ENCODE peak calls at places on chromosomes 2 and 18, in ten cellular contexts. Z is fibroblast of pulmonary artery, Q is tibial artery, Y is Panc1, D is AG04450, U is dorsolateral prefrontal cortex, O is GM23248, K is AG04449, V is cardiac fibroblast, C is PC-3. B is an unnamed sample.

GRCh38 chr2:154049561-154049960 is 177.8 kb downstream of the GALNT13 start:
- DNase-seq in D (no peak), K (no peak), Z (no peak), U (no peak), C (no peak), V (no peak), Q (no peak), Y (no peak), O (no peak), B (no peak)

GRCh38 chr2:30690126-30690561 is 117.1 kb downstream of the CAPN13 start:
- DNase-seq in Z (no peak), U (no peak), C (no peak), V (no peak), O (no peak), Y (no peak), K (no peak), D (no peak), Q (no peak), B (no peak)

GRCh38 chr2:9178905-9179571 is 27.6 kb upstream of the ASAP2 start:
- DNase-seq in O (peak), K (no peak), C (peak), Q (peak), Z (peak), U (peak), V (peak), D (peak), Y (no peak), B (peak)

GRCh38 chr18:63603772-63604171 is 16.6 kb downstream of the SERPINB13 start:
- DNase-seq in K (peak), Q (no peak), O (peak), D (no peak), Y (no peak), C (peak), U (no peak), Z (no peak), V (no peak), B (peak)

GRCh38 chr2:10285578-10286198 is 17.0 kb upstream of the HPCAL1 start:
- DNase-seq in D (no peak), Q (peak), U (peak), K (no peak), Y (no peak), Z (peak), V (peak), O (peak), C (peak), B (peak)

GRCh38 chr2:85398426-85399182 is 11.6 kb downstream of the CAPG start:
- DNase-seq in V (no peak), U (no peak), Y (no peak), Z (no peak), Q (no peak), K (no peak), C (no peak), O (no peak), D (no peak), B (no peak)

GRCh38 chr18:55522011-55522410 is 66.0 kb downstream of the TCF4 start:
- DNase-seq in V (peak), Y (no peak), Q (peak), K (no peak), C (peak), Z (no peak), U (no peak), O (no peak), D (no peak), B (no peak)

GRCh38 chr2:127103243-127104165 is 3.5 kb downstream of the BIN1 start:
- DNase-seq in K (no peak), O (no peak), Z (no peak), C (no peak), Y (no peak), D (no peak), Q (peak), V (no peak), U (peak), B (no peak)

GRCh38 chr2:64203131-64204005 is 59.1 kb upstream of the PELI1 start:
- DNase-seq in Q (no peak), O (peak), V (no peak), Z (peak), U (no peak), C (peak), D (no peak), K (no peak), Y (no peak), B (peak)
- H3K4me3 ChIP-seq in Q (peak), O (peak), V (no peak), Z (no peak), U (no peak), C (peak), D (no peak), K (no peak), Y (no peak), B (no peak)

DNA sequence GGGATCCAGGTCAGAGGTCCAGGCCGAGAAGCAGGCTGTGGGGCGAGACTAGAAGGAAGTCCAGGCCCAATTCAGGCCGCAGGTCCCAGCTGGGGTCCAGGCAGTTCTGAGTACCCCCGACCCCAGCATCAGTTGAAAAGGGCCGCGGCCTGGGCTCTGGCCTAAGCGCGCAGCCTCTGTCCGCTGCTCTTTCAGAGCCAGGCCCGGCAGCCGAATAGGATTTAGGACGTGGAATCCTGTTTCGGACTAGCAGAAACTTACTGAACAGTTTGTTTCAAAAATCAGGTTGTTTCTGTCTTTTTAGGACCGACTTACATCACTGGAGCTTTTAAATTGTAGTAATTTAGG is 12.1 kb downstream of the TBR1 start:
- DNase-seq in Y (no peak), Z (no peak), O (no peak), D (no peak), U (no peak), Q (no peak), K (no peak), C (no peak), V (no peak), B (no peak)
- H3K4me3 ChIP-seq in Y (no peak), Z (no peak), O (no peak), D (no peak), U (no peak), Q (no peak), K (no peak), C (no peak), V (no peak), B (no peak)

GRCh38 chr2:71604709-71605085 is 151.3 kb downstream of the DYSF start:
- DNase-seq in D (no peak), Q (peak), U (peak), V (no peak), Y (no peak), Z (no peak), C (no peak), K (no peak), O (no peak), B (no peak)

GRCh38 chr2:71603851-71604708 is 150.7 kb downstream of the DYSF start:
- DNase-seq in K (no peak), Y (no peak), O (no peak), Z (no peak), U (peak), V (no peak), Q (peak), C (no peak), D (no peak), B (no peak)

GRCh38 chr2:71605781-71606241 is 152.4 kb downstream of the DYSF start:
- DNase-seq in V (no peak), C (no peak), O (no peak), Q (no peak), Y (no peak), U (peak), Z (no peak), D (no peak), K (no peak), B (no peak)

GRCh38 chr2:71606244-71606643 is 152.9 kb downstream of the DYSF start:
- DNase-seq in Y (no peak), U (no peak), Z (no peak), D (no peak), C (no peak), K (no peak), O (no peak), V (no peak), Q (peak), B (no peak)

GRCh38 chr2:71605173-71605641 is 151.8 kb downstream of the DYSF start:
- DNase-seq in Z (peak), O (no peak), K (no peak), Q (peak), V (peak), U (no peak), Y (no peak), C (no peak), D (no peak), B (no peak)
- H3K4me3 ChIP-seq in Z (no peak), O (no peak), K (no peak), Q (no peak), V (no peak), U (no peak), Y (no peak), C (no peak), D (no peak), B (no peak)

GRCh38 chr2:187263675-187264580 is 184.1 kb downstream of the CALCRL start:
- DNase-seq in D (no peak), Q (no peak), V (peak), O (no peak), K (no peak), U (no peak), Y (no peak), C (no peak), Z (no peak), B (no peak)
- H3K4me3 ChIP-seq in D (no peak), Q (no peak), V (no peak), O (no peak), K (no peak), U (no peak), Y (no peak), C (no peak), Z (no peak), B (no peak)

GRCh38 chr2:163570391-163570790 is 165.4 kb downstream of the FIGN start:
- DNase-seq in Z (no peak), U (no peak), Y (no peak), K (no peak), O (no peak), D (no peak), Q (no peak), C (no peak), V (no peak), B (no peak)

GRCh38 chr2:163574309-163574708 is 161.5 kb downstream of the FIGN start:
- DNase-seq in Y (no peak), O (no peak), D (no peak), Q (no peak), K (no peak), U (no peak), C (no peak), Z (no peak), V (no peak), B (no peak)

GRCh38 chr2:163571423-163572102 is 164.2 kb downstream of the FIGN start:
- DNase-seq in Z (no peak), V (no peak), Q (no peak), C (no peak), U (no peak), D (no peak), O (no peak), Y (no peak), K (no peak), B (no peak)

GRCh38 chr2:163573652-163574051 is 162.2 kb downstream of the FIGN start:
- DNase-seq in K (no peak), V (no peak), D (no peak), O (no peak), Y (no peak), U (no peak), Q (no peak), C (peak), Z (no peak), B (no peak)
- H3K4me3 ChIP-seq in K (no peak), V (no peak), D (no peak), O (no peak), Y (no peak), U (no peak), Q (no peak), C (no peak), Z (no peak), B (no peak)

B was measured in fibroblast of the aortic adventitia.